ENCODE peak calls at places on chromosome 2, in six cellular contexts. L is SK-N-SH, U is stomach, I is ovary, Z is sigmoid colon, B is tibial nerve. E is an unnamed sample.

GRCh38 chr2:173749315-173749714 is 215.9 kb downstream of the SP3 start:
- DNase-seq in L (no peak), U (no peak), I (no peak), Z (no peak), B (no peak), E (no peak)

GRCh38 chr2:239150125-239151011 is 250.5 kb downstream of the HDAC4 start:
- DNase-seq in L (no peak), U (peak; percentile 26), I (no peak), Z (peak; percentile 38), B (no peak), E (no peak)

GRCh38 chr2:110157153-110157793 is 41.7 kb upstream of the MALL start:
- DNase-seq in L (peak; percentile 48), U (no peak), I (no peak), Z (no peak), B (peak; percentile 19), E (no peak)

GRCh38 chr2:165627463-165627862 is 158.0 kb downstream of the CSRNP3 start:
- DNase-seq in L (no peak), U (no peak), I (no peak), Z (no peak), B (no peak), E (no peak)

GRCh38 chr2:113962692-113963480 is 73.0 kb downstream of the ACTR3 start:
- DNase-seq in L (no peak), U (no peak), I (no peak), Z (no peak), B (no peak), E (no peak)

GRCh38 chr2:219282375-219282774 is 3.2 kb downstream of the DNAJB2 start:
- DNase-seq in L (no peak), U (no peak), I (no peak), Z (peak; percentile 10), B (no peak), E (no peak)

GRCh38 chr2:233700028-233700635 is 7.4 kb downstream of the UGT1A6 start:
- DNase-seq in L (peak; percentile 31), U (peak; percentile 74), I (no peak), Z (no peak), B (no peak), E (no peak)

GRCh38 chr2:217510790-217511291 is 492.0 kb downstream of the TNS1 start:
- DNase-seq in L (peak; percentile 78), U (peak; percentile 52), I (peak; percentile 79), Z (peak; percentile 85), B (peak; percentile 84), E (no peak)

GRCh38 chr2:98726172-98726725 is 4.7 kb downstream of the MGAT4A start:
- DNase-seq in L (no peak), U (no peak), I (no peak), Z (no peak), B (no peak), E (no peak)

GRCh38 chr2:209579236-209579749 is 155.4 kb downstream of the MAP2 start:
- DNase-seq in L (peak; percentile 60), U (no peak), I (no peak), Z (no peak), B (no peak), E (no peak)

GRCh38 chr2:44707945-44708645 is 233.4 kb upstream of the SIX3 start:
- DNase-seq in L (no peak), U (no peak), I (no peak), Z (no peak), B (no peak), E (no peak)

GRCh38 chr2:46335966-46336436 is 38.8 kb downstream of the EPAS1 start:
- DNase-seq in L (no peak), U (peak; percentile 52), I (no peak), Z (peak; percentile 77), B (no peak), E (no peak)
- TF ChIP-seq EP300 in L (no peak), U (no peak), I (no peak), Z (no peak), B (no peak), E (no peak)

GRCh38 chr2:163734911-163735691 is 707 bp downstream of the FIGN start:
- DNase-seq in L (peak; percentile 52), U (no peak), I (no peak), Z (no peak), B (no peak), E (no peak)
- H3K27ac ChIP-seq in L (peak overlapping the region; percentile 80), U (no peak overlapping the region), I (peak overlapping the region; percentile 98), Z (peak overlapping the region; percentile 96), B (peak overlapping the region; percentile 98), E (peak overlapping the region; percentile 98)

DNA sequence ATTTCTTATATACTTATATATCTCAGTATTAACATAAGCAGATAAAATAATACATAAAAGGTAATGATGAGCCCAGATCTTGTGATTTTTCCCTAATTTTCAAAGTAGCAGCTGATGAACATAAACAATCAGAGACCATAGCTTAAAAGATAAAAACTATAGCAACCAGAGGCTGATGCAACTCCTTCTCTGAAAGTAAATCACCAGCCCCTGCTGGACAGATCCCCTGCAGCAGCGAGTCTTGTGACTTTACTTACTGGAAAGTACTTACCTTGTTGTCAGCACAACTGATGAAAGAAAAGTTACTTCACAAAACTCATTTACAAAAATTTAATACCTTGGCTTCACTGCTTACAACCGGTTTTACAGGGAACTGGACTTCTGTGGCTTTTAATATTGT is 67.3 kb downstream of the GORASP2 start:
- DNase-seq in L (no peak), U (no peak), I (no peak), Z (no peak), B (no peak), E (no peak)
- TF ChIP-seq EP300 in L (no peak), U (no peak), I (no peak), Z (no peak), B (no peak), E (no peak)

GRCh38 chr2:212906620-212907019 is 244.8 kb downstream of the IKZF2 start:
- DNase-seq in L (no peak), U (no peak), I (no peak), Z (no peak), B (no peak), E (no peak)
- H3K27ac ChIP-seq in L (no peak overlapping the region), U (no peak overlapping the region), I (no peak overlapping the region), Z (no peak overlapping the region), B (no peak overlapping the region), E (no peak overlapping the region)

DNA sequence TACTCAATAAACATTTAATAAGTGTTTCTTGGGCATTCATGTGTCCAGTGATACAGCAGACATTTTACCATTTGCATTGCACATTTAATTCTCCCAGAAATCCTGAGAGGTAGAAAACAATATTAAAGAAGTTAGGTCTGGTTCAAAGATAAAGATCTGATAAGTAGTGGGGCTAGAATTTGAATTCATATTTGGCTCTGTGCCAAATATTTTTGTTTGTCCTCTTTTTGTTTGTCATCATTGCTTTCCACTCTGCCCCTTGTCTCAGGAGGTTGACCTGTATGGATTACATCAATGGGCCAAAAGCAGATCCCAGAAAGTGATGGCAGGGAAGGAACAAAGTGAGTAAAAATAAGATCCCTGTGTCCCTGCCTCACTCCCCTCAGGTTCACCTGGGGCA is 441.9 kb upstream of the PKDCC start:
- DNase-seq in L (no peak), U (no peak), I (no peak), Z (no peak), B (no peak), E (no peak)
- TF ChIP-seq EP300 in L (no peak), U (no peak), I (no peak), Z (no peak), B (no peak), E (no peak)

DNA sequence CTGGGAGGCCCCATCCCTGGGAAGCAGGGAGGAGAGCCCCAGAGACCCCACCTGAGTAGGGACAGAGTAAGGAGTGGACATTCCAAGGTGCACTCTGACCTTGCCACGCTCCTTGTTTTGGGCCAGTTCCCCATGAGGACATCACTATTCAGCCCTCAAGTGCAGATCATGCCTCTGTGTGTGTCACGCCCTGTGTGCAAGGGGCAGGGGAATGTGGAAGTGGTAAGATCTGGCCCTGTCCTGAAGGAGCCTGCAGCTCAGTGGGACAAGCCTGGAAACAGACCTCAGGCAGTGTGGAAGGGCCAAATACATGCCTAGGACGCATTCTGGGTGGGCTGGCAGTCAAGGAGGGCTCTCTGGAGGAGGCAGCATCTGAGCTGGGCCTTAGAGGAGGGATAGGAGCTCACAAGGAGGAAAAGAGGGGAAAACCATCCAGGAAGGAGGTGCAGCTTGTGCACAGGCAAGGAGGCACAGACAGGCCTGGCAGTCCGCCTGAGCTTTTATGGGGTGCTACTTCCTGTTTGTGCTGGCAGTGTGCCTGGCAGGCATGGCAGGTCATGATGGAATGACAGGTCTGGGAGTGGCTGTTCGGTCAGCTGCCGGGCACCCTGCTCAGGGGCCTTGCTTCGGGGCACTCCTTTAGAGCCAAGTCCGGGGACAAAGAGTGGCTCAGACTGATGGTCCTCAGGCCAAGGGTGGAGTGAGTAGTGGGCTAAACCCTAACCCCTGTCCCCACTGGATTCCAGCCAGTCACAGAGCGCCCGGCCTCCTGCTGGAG is 3.3 kb downstream of the KLHL30 start:
- DNase-seq in L (no peak), U (peak; percentile 87), I (no peak), Z (no peak), B (no peak), E (no peak)
- H3K27ac ChIP-seq in L (no peak overlapping the region), U (no peak overlapping the region), I (no peak overlapping the region), Z (no peak overlapping the region), B (no peak overlapping the region), E (no peak overlapping the region)

GRCh38 chr2:9674931-9675330 is 44.1 kb upstream of the YWHAQ start:
- DNase-seq in L (no peak), U (no peak), I (no peak), Z (no peak), B (no peak), E (no peak)

GRCh38 chr2:9679218-9679617 is 48.4 kb upstream of the YWHAQ start:
- DNase-seq in L (no peak), U (no peak), I (no peak), Z (no peak), B (no peak), E (no peak)

GRCh38 chr2:9678554-9678953 is 47.8 kb upstream of the YWHAQ start:
- DNase-seq in L (no peak), U (no peak), I (no peak), Z (no peak), B (no peak), E (no peak)

GRCh38 chr2:9673914-9674481 is 43.2 kb upstream of the YWHAQ start:
- DNase-seq in L (peak; percentile 78), U (no peak), I (no peak), Z (no peak), B (no peak), E (no peak)

DNA sequence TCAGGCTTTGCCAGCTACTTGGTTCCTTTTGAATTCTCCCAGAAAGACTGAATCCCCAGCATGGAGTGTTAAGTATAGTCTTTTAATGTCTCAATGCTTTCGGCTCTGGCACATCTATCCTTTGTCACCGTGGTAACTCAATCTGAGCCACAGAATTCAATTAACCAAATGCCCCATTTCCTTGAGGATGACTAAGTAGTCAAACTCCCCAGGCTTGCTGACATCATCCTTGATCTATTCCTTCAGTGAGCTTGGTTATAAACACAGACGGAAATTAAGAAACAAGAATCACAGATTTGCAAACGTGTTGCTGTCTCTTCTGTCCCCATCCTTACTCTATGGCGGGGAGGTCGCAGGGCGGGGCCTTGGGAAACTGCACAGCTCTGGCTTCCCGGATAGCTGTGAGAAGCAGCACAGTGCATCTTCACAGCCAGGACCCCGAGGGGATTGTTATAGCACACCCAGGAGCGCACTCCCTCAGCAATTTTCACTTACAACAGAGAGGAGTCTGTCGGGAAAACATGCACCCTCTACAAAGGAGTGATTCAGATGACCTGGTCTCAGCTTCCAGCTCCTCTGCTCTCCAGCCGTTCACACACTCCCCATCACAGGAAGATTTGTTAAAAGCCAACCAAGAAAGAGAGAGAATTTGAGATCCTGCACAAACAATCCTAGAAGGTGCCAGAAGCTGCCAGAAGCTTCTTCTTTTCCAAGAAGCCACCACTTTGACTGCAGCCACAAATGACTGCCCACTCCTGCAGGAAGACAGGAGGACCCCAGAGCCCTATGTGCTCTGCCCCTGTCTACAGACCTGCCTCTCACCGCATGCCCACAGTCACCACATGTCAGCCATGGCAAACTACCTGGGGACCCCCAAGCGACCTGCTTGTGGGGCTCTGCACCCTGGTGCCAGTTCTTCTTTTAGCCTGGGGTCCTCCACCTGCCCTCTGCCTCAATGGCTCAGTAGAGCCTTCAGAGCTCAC is 44.9 kb upstream of the YWHAQ start:
- DNase-seq in L (no peak), U (no peak), I (no peak), Z (no peak), B (no peak), E (no peak)
- TF ChIP-seq EP300 in L (peak; percentile 6), U (no peak), I (no peak), Z (no peak), B (no peak), E (no peak)

E was measured in esophagus muscularis mucosa.